ENCODE peak calls at places on chromosomes 6 and 20, in six cellular contexts. L, A, C, G, K and N are unnamed samples.

GRCh38 chr6:170031096-170031471 is 259.8 kb downstream of the DLL1 start:
- DNase-seq in C (no peak), L (no peak), A (peak; percentile 58), K (no peak), G (peak; percentile 7), N (no peak)

GRCh38 chr20:64156136-64156885 is 7.9 kb upstream of the MYT1 start:
- DNase-seq in C (peak; percentile 23), A (no peak), G (no peak), L (no peak), K (no peak), N (no peak)

GRCh38 chr6:25576920-25577319 is 75.1 kb upstream of the SCGN start:
- DNase-seq in A (no peak), G (no peak), C (no peak), K (no peak), L (no peak), N (no peak)

GRCh38 chr20:63551068-63551467 is 2.9 kb upstream of the FNDC11 start:
- DNase-seq in L (no peak), G (no peak), K (no peak), A (peak; percentile 45), C (no peak), N (no peak)

GRCh38 chr6:133958782-133959181 is 5.8 kb downstream of the TBPL1 start:
- DNase-seq in K (no peak), L (no peak), A (no peak), C (no peak), G (no peak), N (no peak)

GRCh38 chr20:57779401-57780003 is 69.7 kb upstream of the PMEPA1 start:
- DNase-seq in C (no peak), G (no peak), A (no peak), L (no peak), K (no peak), N (no peak)

GRCh38 chr6:57063847-57064246 is 17.4 kb downstream of the KIAA1586 start:
- DNase-seq in K (no peak), A (no peak), G (no peak), L (no peak), C (no peak), N (no peak)

GRCh38 chr20:33728463-33728862 is 3.3 kb upstream of the ZNF341 start:
- DNase-seq in G (no peak), K (no peak), A (no peak), C (no peak), L (no peak), N (no peak)

GRCh38 chr6:150252714-150253444 is 110.0 kb downstream of the PPP1R14C start:
- DNase-seq in K (no peak), C (no peak), G (no peak), L (no peak), A (no peak), N (no peak)

GRCh38 chr6:165641672-165642156 is 21.3 kb downstream of the PDE10A start:
- DNase-seq in L (no peak), A (no peak), C (peak; percentile 31), G (no peak), K (no peak), N (no peak)

GRCh38 chr6:89392823-89393222 is 19.2 kb downstream of the RRAGD start:
- DNase-seq in K (no peak), A (no peak), G (no peak), L (no peak), C (no peak), N (no peak)

GRCh38 chr6:1584996-1585668 is 24.6 kb upstream of the FOXC1 start:
- DNase-seq in G (no peak), C (no peak), L (no peak), K (no peak), A (no peak), N (no peak)

GRCh38 chr6:143955971-143956370 is 52.1 kb downstream of the PLAGL1 start:
- DNase-seq in G (no peak), K (no peak), L (no peak), C (no peak), A (no peak), N (no peak)

GRCh38 chr6:133499662-133500061 is 258.5 kb downstream of the EYA4 start:
- DNase-seq in G (no peak), C (no peak), K (no peak), A (no peak), L (no peak), N (no peak)

GRCh38 chr20:58609026-58609425 is 42.1 kb upstream of the STX16 start:
- DNase-seq in L (no peak), C (no peak), K (no peak), A (no peak), G (no peak), N (no peak)

GRCh38 chr6:71238351-71238750 is 50.3 kb upstream of the OGFRL1 start:
- DNase-seq in L (no peak), A (peak; percentile 35), G (no peak), C (no peak), K (no peak), N (no peak)

GRCh38 chr6:156980515-156980914 is 203.3 kb downstream of the ARID1B start:
- DNase-seq in C (peak; percentile 63), L (peak; percentile 56), G (no peak), K (no peak), A (no peak), N (no peak)

GRCh38 chr6:68880050-68880449 is 245.0 kb downstream of the ADGRB3 start:
- DNase-seq in K (no peak), L (no peak), C (no peak), A (peak; percentile 20), G (no peak), N (no peak)

GRCh38 chr6:138545621-138545980 is 46.3 kb upstream of the NHSL1 start:
- DNase-seq in C (peak; percentile 70), L (peak; percentile 81), G (peak; percentile 84), A (peak; percentile 51), K (no peak), N (no peak)

DNA sequence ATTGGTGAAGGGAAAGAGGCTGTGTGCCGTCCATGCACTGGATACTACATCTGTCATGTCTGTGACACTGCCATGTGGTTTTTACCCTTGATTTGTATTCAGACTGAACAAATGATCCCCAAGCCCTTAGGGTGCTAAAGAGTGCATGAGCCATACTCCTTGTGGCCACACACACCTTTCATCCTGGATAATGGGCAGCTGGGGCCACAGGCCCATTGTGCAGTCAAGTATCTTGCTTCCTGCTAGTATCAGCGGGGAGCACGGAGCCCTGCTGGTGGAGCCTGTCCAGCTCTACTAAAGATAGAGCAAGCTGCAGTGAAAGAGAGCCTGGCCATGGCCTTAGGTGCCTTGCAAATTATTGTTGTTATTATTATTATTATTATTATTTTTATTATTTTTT is 75.1 kb downstream of the SLX4IP start:
- DNase-seq in K (no peak), C (no peak), A (no peak), G (no peak), L (no peak), N (no peak)
- H3K4me1 ChIP-seq in K (peaks cover 16% of the 10 kb centered on the region), C (peaks cover 57% of the 10 kb centered on the region), A (peaks cover 13% of the 10 kb centered on the region), G (peaks cover 63% of the 10 kb centered on the region), L (peaks cover 4% of the 10 kb centered on the region), N (peaks cover 21% of the 10 kb centered on the region)

DNA sequence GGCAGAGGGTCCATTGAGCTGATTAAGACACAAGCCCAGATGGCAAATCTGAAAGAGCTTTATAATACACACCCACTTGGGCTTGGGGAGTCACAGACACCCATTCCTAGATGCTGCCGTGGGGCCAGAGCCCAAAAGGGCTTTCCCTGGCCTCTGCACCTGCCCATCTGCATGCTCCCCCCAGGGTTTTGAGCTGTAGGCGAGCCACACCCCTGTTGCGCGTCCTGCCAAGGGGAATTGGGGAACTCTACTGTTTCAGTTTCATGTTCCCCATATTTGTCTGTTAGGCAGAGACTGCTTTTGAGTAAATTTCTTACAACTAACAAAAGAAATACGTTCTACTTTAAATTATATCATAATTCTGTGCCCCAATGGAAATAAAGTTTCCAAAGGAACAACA is 52.9 kb upstream of the FNDC1 start:
- DNase-seq in K (no peak), L (no peak), C (no peak), A (no peak), G (peak; percentile 28), N (no peak)
- H3K4me1 ChIP-seq in K (no peaks in the 10 kb centered on the region), L (no peaks in the 10 kb centered on the region), C (no peaks in the 10 kb centered on the region), A (peaks cover 2% of the 10 kb centered on the region), G (peaks cover 22% of the 10 kb centered on the region), N (no peaks in the 10 kb centered on the region)

GRCh38 chr20:47273591-47274235 is 82.8 kb downstream of the ZMYND8 start:
- DNase-seq in L (no peak), C (no peak), G (no peak), A (peak; percentile 52), K (no peak), N (no peak)

GRCh38 chr20:47275548-47275947 is 81.0 kb downstream of the ZMYND8 start:
- DNase-seq in G (no peak), L (no peak), K (no peak), A (no peak), C (no peak), N (no peak)

GRCh38 chr20:47276856-47277541 is 79.5 kb downstream of the ZMYND8 start:
- DNase-seq in A (peak; percentile 52), G (peak; percentile 73), K (no peak), C (peak; percentile 84), L (no peak), N (no peak)

GRCh38 chr20:47274449-47275108 is 81.9 kb downstream of the ZMYND8 start:
- DNase-seq in C (no peak), A (peak; percentile 96), K (no peak), G (no peak), L (no peak), N (no peak)

GRCh38 chr20:47276251-47276650 is 80.2 kb downstream of the ZMYND8 start:
- DNase-seq in K (no peak), A (no peak), L (no peak), C (no peak), G (no peak), N (no peak)
- H3K4me1 ChIP-seq in K (peaks cover 15% of the 10 kb centered on the region), A (peaks cover 32% of the 10 kb centered on the region), L (peaks cover 2% of the 10 kb centered on the region), C (peaks cover 34% of the 10 kb centered on the region), G (peaks cover 56% of the 10 kb centered on the region), N (no peaks in the 10 kb centered on the region)

GRCh38 chr6:154731296-154732218 is 1.7 kb upstream of the SCAF8 start:
- DNase-seq in G (no peak), L (no peak), A (peak; percentile 27), K (no peak), C (no peak), N (no peak)

GRCh38 chr6:154736613-154737259 is 3.5 kb downstream of the SCAF8 start:
- DNase-seq in A (no peak), K (no peak), G (no peak), L (no peak), C (no peak), N (no peak)

GRCh38 chr6:154732824-154733609 is at the start of gene SCAF8:
- DNase-seq in G (peak; percentile 86), K (peak; percentile 13), A (peak; percentile 82), C (peak; percentile 72), L (peak; percentile 92), N (peak; percentile 90)

GRCh38 chr6:154732538-154732823 is 735 bp upstream of the SCAF8 start:
- DNase-seq in C (peak; percentile 75), K (no peak), L (no peak), G (no peak), A (no peak), N (no peak)

DNA sequence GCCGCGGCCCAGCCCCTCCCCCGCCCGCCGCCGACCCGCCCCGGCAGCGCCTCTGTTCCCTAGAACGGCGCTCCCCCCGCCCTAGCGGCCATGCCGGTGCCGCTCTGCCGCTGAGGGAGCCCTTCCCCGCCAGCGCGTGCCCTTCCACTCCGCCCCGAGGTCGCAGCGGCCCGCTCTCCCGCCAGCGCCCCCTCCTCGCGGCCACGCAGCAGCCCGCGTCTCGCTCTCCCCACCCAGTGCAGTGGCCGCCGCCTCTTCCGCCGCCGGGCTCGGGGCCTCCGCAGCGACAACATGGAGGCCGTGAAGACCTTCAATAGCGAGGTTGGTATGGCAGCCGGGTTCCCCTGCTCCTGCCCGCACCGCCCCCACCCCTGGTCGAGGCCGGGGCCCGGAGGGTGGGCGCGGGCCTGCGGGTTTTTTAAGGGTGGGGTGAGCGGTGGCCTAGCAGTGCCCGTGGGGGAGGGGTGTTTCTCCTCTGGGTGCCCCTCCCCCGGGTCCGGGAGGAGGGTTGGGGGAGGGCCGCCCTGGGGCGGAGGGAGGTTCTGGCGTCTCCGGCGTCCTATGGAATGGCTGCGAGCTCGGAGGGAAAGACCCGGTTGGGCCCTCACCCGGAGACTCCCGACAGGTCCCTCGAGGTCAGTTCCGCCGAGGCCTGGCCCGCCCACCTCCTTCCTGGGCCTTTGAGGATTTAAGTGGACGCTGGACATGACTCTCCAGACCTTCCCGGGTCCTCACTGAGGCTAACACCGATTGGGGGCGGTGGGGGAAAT is 579 bp downstream of the SCAF8 start:
- DNase-seq in L (peak; percentile 98), K (peak; percentile 93), G (peak; percentile 97), C (peak; percentile 98), A (peak; percentile 98), N (peak; percentile 95)
- H3K4me1 ChIP-seq in L (peaks cover 13% of the 10 kb centered on the region), K (peaks cover 2% of the 10 kb centered on the region), G (peaks cover 65% of the 10 kb centered on the region), C (peaks cover 5% of the 10 kb centered on the region), A (peaks cover 11% of the 10 kb centered on the region), N (peaks cover 47% of the 10 kb centered on the region)